ENCODE peak calls at places on chromosomes 1 and 21, in seven cellular contexts. V is occipital lobe, U is smooth muscle cell of the brain vasculature, N is T-helper 1 cell, H is cardiac muscle cell, X is tibial artery, P is heart right ventricle. G is an unnamed sample.

GRCh38 chr1:3630161-3630611 is 5.4 kb downstream of the TPRG1L start:
- DNase-seq in X (no peak), N (no peak), P (no peak), V (no peak), H (no peak), U (no peak), G (no peak)

GRCh38 chr1:82837261-82837660 is 1036.5 kb downstream of the ADGRL2 start:
- DNase-seq in V (no peak), X (no peak), U (no peak), H (no peak), N (no peak), P (no peak), G (no peak)

GRCh38 chr1:88917321-88918025 is 26.1 kb upstream of the GTF2B start:
- DNase-seq in P (no peak), H (no peak), X (no peak), N (no peak), U (no peak), V (no peak), G (no peak)

GRCh38 chr1:62144238-62144831 is 50.3 kb upstream of the L1TD1 start:
- DNase-seq in V (no peak), P (peak; percentile 25), N (no peak), U (peak; percentile 26), H (peak; percentile 55), X (peak; percentile 10), G (no peak)

GRCh38 chr1:2314297-2314802 is 77.0 kb downstream of the MORN1 start:
- DNase-seq in P (peak; percentile 73), N (no peak), H (peak; percentile 92), V (no peak), U (no peak), X (peak; percentile 88), G (no peak)

GRCh38 chr21:45534591-45535331 is 7.5 kb downstream of the SLC19A1 start:
- DNase-seq in U (no peak), H (peak; percentile 90), P (peak; percentile 77), X (peak; percentile 66), V (peak; percentile 25), N (no peak), G (no peak)

GRCh38 chr21:34603002-34603709 is 11.8 kb downstream of the RCAN1 start:
- DNase-seq in P (peak; percentile 86), V (peak; percentile 66), N (no peak), X (peak; percentile 85), U (peak; percentile 39), H (peak; percentile 86), G (no peak)

GRCh38 chr1:63569917-63570316 is 23.3 kb upstream of the PGM1 start:
- DNase-seq in V (no peak), X (no peak), P (no peak), N (no peak), H (no peak), U (no peak), G (no peak)

GRCh38 chr21:41745971-41746743 is 20.7 kb downstream of the RIPK4 start:
- DNase-seq in X (no peak), U (no peak), H (no peak), P (no peak), N (no peak), V (no peak), G (no peak)

G was measured in effector memory CD4-positive, alpha-beta T cell.